ENCODE peak calls at places on chromosomes 6 and 20, in four cellular contexts. One of them, this sample, is unnamed.

GRCh38 chr6:44003345-44004061 is 123.7 kb downstream of the MRPL14 start:
- DNase-seq in tibial artery: peak; percentile 53
- DNase-seq in body of pancreas: peak; percentile 31
- DNase-seq in left ventricle myocardium inferior: no peak
- DNase-seq in this sample: no peak

GRCh38 chr6:131212928-131213327 is 77.7 kb downstream of the AKAP7 start:
- DNase-seq in tibial artery: no peak
- DNase-seq in body of pancreas: no peak
- DNase-seq in left ventricle myocardium inferior: no peak
- DNase-seq in this sample: no peak

GRCh38 chr6:114304304-114304887 is 38.4 kb downstream of the HS3ST5 start:
- DNase-seq in tibial artery: no peak
- DNase-seq in body of pancreas: no peak
- DNase-seq in left ventricle myocardium inferior: no peak
- DNase-seq in this sample: no peak

GRCh38 chr6:115613488-115613887 is 447.2 kb downstream of the FRK start:
- DNase-seq in tibial artery: no peak
- DNase-seq in body of pancreas: no peak
- DNase-seq in left ventricle myocardium inferior: no peak
- DNase-seq in this sample: no peak

GRCh38 chr6:437042-437402 is 45.5 kb downstream of the IRF4 start:
- DNase-seq in tibial artery: no peak
- DNase-seq in body of pancreas: no peak
- DNase-seq in left ventricle myocardium inferior: no peak
- DNase-seq in this sample: no peak

GRCh38 chr6:3849681-3850450 is 693 bp downstream of the FAM50B start:
- DNase-seq in tibial artery: no peak
- DNase-seq in body of pancreas: peak; percentile 46
- DNase-seq in left ventricle myocardium inferior: peak; percentile 26
- DNase-seq in this sample: peak; percentile 28

GRCh38 chr20:2364014-2364413 is 16.7 kb upstream of the TGM6 start:
- DNase-seq in tibial artery: no peak
- DNase-seq in body of pancreas: no peak
- DNase-seq in left ventricle myocardium inferior: no peak
- DNase-seq in this sample: no peak

GRCh38 chr6:38658768-38659167 is 19.0 kb upstream of the BTBD9 start:
- DNase-seq in tibial artery: no peak
- DNase-seq in body of pancreas: no peak
- DNase-seq in left ventricle myocardium inferior: no peak
- DNase-seq in this sample: no peak

GRCh38 chr20:16229813-16230212 is 343.4 kb downstream of the KIF16B start:
- DNase-seq in tibial artery: no peak
- DNase-seq in body of pancreas: no peak
- DNase-seq in left ventricle myocardium inferior: no peak
- DNase-seq in this sample: no peak

GRCh38 chr6:154984146-154984545 is 11.0 kb upstream of the TIAM2 start:
- DNase-seq in tibial artery: no peak
- DNase-seq in body of pancreas: no peak
- DNase-seq in left ventricle myocardium inferior: no peak
- DNase-seq in this sample: no peak

GRCh38 chr6:31531771-31532643 is 3.2 kb downstream of the MCCD1 start:
- DNase-seq in tibial artery: no peak
- DNase-seq in body of pancreas: no peak
- DNase-seq in left ventricle myocardium inferior: no peak
- DNase-seq in this sample: no peak
- H3K4me1 ChIP-seq in tibial artery: no peaks in the 10 kb centered on the region
- H3K4me1 ChIP-seq in body of pancreas: peaks cover 11% of the 10 kb centered on the region
- H3K4me1 ChIP-seq in left ventricle myocardium inferior: peaks cover 41% of the 10 kb centered on the region
- H3K4me1 ChIP-seq in this sample: no peaks in the 10 kb centered on the region

GRCh38 chr6:41090841-41091761 is 18.3 kb downstream of the NFYA start:
- DNase-seq in tibial artery: no peak
- DNase-seq in body of pancreas: no peak
- DNase-seq in left ventricle myocardium inferior: no peak
- DNase-seq in this sample: no peak
- H3K4me3 ChIP-seq in tibial artery: no peak overlapping the region
- H3K4me3 ChIP-seq in body of pancreas: no peak overlapping the region
- H3K4me3 ChIP-seq in left ventricle myocardium inferior: no peak overlapping the region
- H3K4me3 ChIP-seq in this sample: no peak overlapping the region

GRCh38 chr6:7901780-7902179 is 8.8 kb downstream of the TXNDC5 start:
- DNase-seq in tibial artery: no peak
- DNase-seq in body of pancreas: no peak
- DNase-seq in left ventricle myocardium inferior: no peak
- DNase-seq in this sample: no peak
- H3K4me1 ChIP-seq in tibial artery: no peaks in the 10 kb centered on the region
- H3K4me1 ChIP-seq in body of pancreas: peaks cover 48% of the 10 kb centered on the region
- H3K4me1 ChIP-seq in left ventricle myocardium inferior: peaks cover 46% of the 10 kb centered on the region
- H3K4me1 ChIP-seq in this sample: no peaks in the 10 kb centered on the region

DNA sequence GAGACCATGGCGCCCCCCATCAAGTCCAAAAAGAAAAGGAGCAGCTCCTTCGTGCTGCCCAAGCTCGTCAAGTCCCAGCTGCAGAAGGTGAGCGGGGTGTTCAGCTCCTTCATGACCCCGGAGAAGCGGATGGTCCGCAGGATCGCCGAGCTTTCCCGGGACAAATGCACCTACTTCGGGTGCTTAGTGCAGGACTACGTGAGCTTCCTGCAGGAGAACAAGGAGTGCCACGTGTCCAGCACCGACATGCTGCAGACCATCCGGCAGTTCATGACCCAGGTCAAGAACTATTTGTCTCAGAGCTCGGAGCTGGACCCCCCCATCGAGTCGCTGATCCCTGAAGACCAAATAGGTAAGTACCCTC is 41.7 kb upstream of the NAA20 start:
- DNase-seq in tibial artery: no peak
- DNase-seq in body of pancreas: peak; percentile 62
- DNase-seq in left ventricle myocardium inferior: peak; percentile 29
- DNase-seq in this sample: no peak
- H3K4me3 ChIP-seq in tibial artery: peak overlapping the region; percentile 68
- H3K4me3 ChIP-seq in body of pancreas: peak overlapping the region; percentile 30
- H3K4me3 ChIP-seq in left ventricle myocardium inferior: peak overlapping the region; percentile 75
- H3K4me3 ChIP-seq in this sample: peak overlapping the region; percentile 62

DNA sequence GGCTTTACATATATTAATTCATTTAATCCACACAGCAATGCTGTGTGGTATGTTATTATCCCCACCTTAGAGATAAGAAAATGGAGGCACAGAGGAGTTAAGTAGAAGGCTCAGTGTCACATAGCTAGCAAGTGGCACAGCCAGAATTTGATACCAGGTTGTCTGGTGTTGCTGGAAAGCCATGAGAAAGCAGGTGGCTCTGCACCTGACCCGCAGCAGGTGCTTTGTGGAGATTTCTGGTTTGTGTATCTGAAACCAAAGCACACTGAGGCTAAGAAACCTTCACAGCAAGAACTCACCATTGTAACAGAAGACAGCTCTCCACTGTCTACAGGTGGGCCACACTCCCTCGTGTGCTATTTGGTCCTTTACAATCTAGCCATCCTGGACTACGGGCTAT is 7.5 kb downstream of the ELMO2 start:
- DNase-seq in tibial artery: no peak
- DNase-seq in body of pancreas: no peak
- DNase-seq in left ventricle myocardium inferior: no peak
- DNase-seq in this sample: no peak
- H3K4me1 ChIP-seq in tibial artery: no peaks in the 10 kb centered on the region
- H3K4me1 ChIP-seq in body of pancreas: peaks cover 72% of the 10 kb centered on the region
- H3K4me1 ChIP-seq in left ventricle myocardium inferior: peaks cover 93% of the 10 kb centered on the region
- H3K4me1 ChIP-seq in this sample: peaks cover 10% of the 10 kb centered on the region

GRCh38 chr6:81086931-81087330 is 665.5 kb downstream of the TENT5A start:
- DNase-seq in tibial artery: no peak
- DNase-seq in body of pancreas: no peak
- DNase-seq in left ventricle myocardium inferior: no peak
- DNase-seq in this sample: no peak
- H3K4me3 ChIP-seq in tibial artery: no peak overlapping the region
- H3K4me3 ChIP-seq in body of pancreas: no peak overlapping the region
- H3K4me3 ChIP-seq in left ventricle myocardium inferior: no peak overlapping the region
- H3K4me3 ChIP-seq in this sample: no peak overlapping the region

DNA sequence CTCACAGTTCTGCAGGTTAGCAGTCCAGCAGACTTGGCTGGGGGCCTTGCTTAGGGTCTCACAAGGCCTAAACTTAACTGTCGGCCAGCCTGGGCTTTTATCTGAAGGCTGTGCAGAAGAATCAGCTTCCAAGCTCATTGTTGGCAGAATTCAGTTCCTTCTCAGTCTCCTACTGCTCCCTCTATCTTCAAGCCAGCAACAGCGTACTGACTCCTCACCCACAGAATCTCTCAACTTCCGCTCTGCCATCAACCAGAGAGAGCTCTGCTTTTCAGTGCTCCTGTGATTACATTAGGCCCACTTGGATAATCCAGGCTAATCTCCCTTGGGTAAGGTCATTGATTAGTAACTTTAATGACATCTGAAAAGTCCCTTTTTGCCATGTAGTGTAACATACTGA is 30.2 kb upstream of the NHSL1 start:
- DNase-seq in tibial artery: no peak
- DNase-seq in body of pancreas: no peak
- DNase-seq in left ventricle myocardium inferior: no peak
- DNase-seq in this sample: no peak
- H3K4me1 ChIP-seq in tibial artery: no peaks in the 10 kb centered on the region
- H3K4me1 ChIP-seq in body of pancreas: peaks cover 8% of the 10 kb centered on the region
- H3K4me1 ChIP-seq in left ventricle myocardium inferior: peaks cover 65% of the 10 kb centered on the region
- H3K4me1 ChIP-seq in this sample: no peaks in the 10 kb centered on the region

GRCh38 chr20:33351696-33352095 is 49.6 kb downstream of the CDK5RAP1 start:
- DNase-seq in tibial artery: no peak
- DNase-seq in body of pancreas: no peak
- DNase-seq in left ventricle myocardium inferior: no peak
- DNase-seq in this sample: no peak
- H3K4me3 ChIP-seq in tibial artery: no peak overlapping the region
- H3K4me3 ChIP-seq in body of pancreas: no peak overlapping the region
- H3K4me3 ChIP-seq in left ventricle myocardium inferior: no peak overlapping the region
- H3K4me3 ChIP-seq in this sample: no peak overlapping the region

GRCh38 chr20:4819901-4820300 is 98.2 kb downstream of the PRND start:
- DNase-seq in tibial artery: peak; percentile 38
- DNase-seq in body of pancreas: no peak
- DNase-seq in left ventricle myocardium inferior: no peak
- DNase-seq in this sample: no peak
- H3K4me1 ChIP-seq in tibial artery: no peaks in the 10 kb centered on the region
- H3K4me1 ChIP-seq in body of pancreas: peaks cover 18% of the 10 kb centered on the region
- H3K4me1 ChIP-seq in left ventricle myocardium inferior: peaks cover 39% of the 10 kb centered on the region
- H3K4me1 ChIP-seq in this sample: no peaks in the 10 kb centered on the region

GRCh38 chr6:11634948-11635347 is 97.4 kb downstream of the TMEM170B start:
- DNase-seq in tibial artery: no peak
- DNase-seq in body of pancreas: peak; percentile 26
- DNase-seq in left ventricle myocardium inferior: no peak
- DNase-seq in this sample: no peak

GRCh38 chr6:11632795-11633511 is 95.4 kb downstream of the TMEM170B start:
- DNase-seq in tibial artery: no peak
- DNase-seq in body of pancreas: peak; percentile 31
- DNase-seq in left ventricle myocardium inferior: no peak
- DNase-seq in this sample: no peak

GRCh38 chr6:11634110-11634509 is 96.6 kb downstream of the TMEM170B start:
- DNase-seq in tibial artery: no peak
- DNase-seq in body of pancreas: no peak
- DNase-seq in left ventricle myocardium inferior: no peak
- DNase-seq in this sample: no peak

GRCh38 chr6:11631008-11631407 is 93.5 kb downstream of the TMEM170B start:
- DNase-seq in tibial artery: no peak
- DNase-seq in body of pancreas: no peak
- DNase-seq in left ventricle myocardium inferior: no peak
- DNase-seq in this sample: no peak

GRCh38 chr6:11632231-11632630 is 94.7 kb downstream of the TMEM170B start:
- DNase-seq in tibial artery: no peak
- DNase-seq in body of pancreas: no peak
- DNase-seq in left ventricle myocardium inferior: no peak
- DNase-seq in this sample: no peak
- H3K4me3 ChIP-seq in tibial artery: no peak overlapping the region
- H3K4me3 ChIP-seq in body of pancreas: no peak overlapping the region
- H3K4me3 ChIP-seq in left ventricle myocardium inferior: no peak overlapping the region
- H3K4me3 ChIP-seq in this sample: no peak overlapping the region